ENCODE peak calls at places on chromosome 21, in seven cellular contexts. One of them, this sample, is unnamed.

GRCh38 chr21:41950941-41951408 is 2.8 kb downstream of the C2CD2 start:
- DNase-seq in IMR-90: no peak
- DNase-seq in mesenchymal stem cell: no peak
- DNase-seq in H9: peak
- DNase-seq in neuronal stem cell: no peak
- DNase-seq in trophoblast cell: no peak
- DNase-seq in H1: no peak
- DNase-seq in this sample: peak

GRCh38 chr21:27507695-27508094 is 540.8 kb upstream of the ADAMTS5 start:
- DNase-seq in IMR-90: no peak
- DNase-seq in mesenchymal stem cell: no peak
- DNase-seq in H9: no peak
- DNase-seq in neuronal stem cell: no peak
- DNase-seq in trophoblast cell: no peak
- DNase-seq in H1: no peak
- DNase-seq in this sample: no peak

GRCh38 chr21:46027855-46028493 is 46.4 kb downstream of the COL6A1 start:
- DNase-seq in IMR-90: peak
- DNase-seq in mesenchymal stem cell: peak
- DNase-seq in H9: no peak
- DNase-seq in neuronal stem cell: no peak
- DNase-seq in trophoblast cell: no peak
- DNase-seq in H1: no peak
- DNase-seq in this sample: no peak

GRCh38 chr21:46092026-46092764 is 5.7 kb upstream of the COL6A2 start:
- DNase-seq in IMR-90: peak
- DNase-seq in mesenchymal stem cell: peak
- DNase-seq in H9: no peak
- DNase-seq in neuronal stem cell: no peak
- DNase-seq in trophoblast cell: peak
- DNase-seq in H1: no peak
- DNase-seq in this sample: no peak

GRCh38 chr21:37071561-37072238 is 1.2 kb downstream of the PIGP start:
- DNase-seq in IMR-90: peak
- DNase-seq in mesenchymal stem cell: peak
- DNase-seq in H9: no peak
- DNase-seq in neuronal stem cell: no peak
- DNase-seq in trophoblast cell: peak
- DNase-seq in H1: no peak
- DNase-seq in this sample: peak

GRCh38 chr21:27515676-27516075 is 548.8 kb upstream of the ADAMTS5 start:
- DNase-seq in IMR-90: no peak
- DNase-seq in mesenchymal stem cell: no peak
- DNase-seq in H9: no peak
- DNase-seq in neuronal stem cell: no peak
- DNase-seq in trophoblast cell: no peak
- DNase-seq in H1: no peak
- DNase-seq in this sample: no peak

GRCh38 chr21:46207006-46207919 is 21.3 kb downstream of the LSS start:
- DNase-seq in IMR-90: no peak
- DNase-seq in mesenchymal stem cell: no peak
- DNase-seq in H9: no peak
- DNase-seq in neuronal stem cell: no peak
- DNase-seq in trophoblast cell: no peak
- DNase-seq in H1: no peak
- DNase-seq in this sample: no peak

GRCh38 chr21:43354666-43355065 is 72.3 kb downstream of the SIK1 start:
- DNase-seq in IMR-90: no peak
- DNase-seq in mesenchymal stem cell: no peak
- DNase-seq in H9: no peak
- DNase-seq in neuronal stem cell: no peak
- DNase-seq in trophoblast cell: no peak
- DNase-seq in H1: no peak
- DNase-seq in this sample: no peak

GRCh38 chr21:42505090-42505726 is 8.4 kb upstream of the SLC37A1 start:
- DNase-seq in IMR-90: no peak
- DNase-seq in mesenchymal stem cell: no peak
- DNase-seq in H9: no peak
- DNase-seq in neuronal stem cell: no peak
- DNase-seq in trophoblast cell: no peak
- DNase-seq in H1: no peak
- DNase-seq in this sample: no peak

GRCh38 chr21:42518216-42518615 is 4.6 kb downstream of the SLC37A1 start:
- DNase-seq in IMR-90: peak
- DNase-seq in mesenchymal stem cell: peak
- DNase-seq in H9: no peak
- DNase-seq in neuronal stem cell: no peak
- DNase-seq in trophoblast cell: peak
- DNase-seq in H1: no peak
- DNase-seq in this sample: peak

GRCh38 chr21:34112316-34113033 is 39.1 kb downstream of the MRPS6 start:
- DNase-seq in IMR-90: no peak
- DNase-seq in mesenchymal stem cell: no peak
- DNase-seq in H9: no peak
- DNase-seq in neuronal stem cell: no peak
- DNase-seq in trophoblast cell: no peak
- DNase-seq in H1: no peak
- DNase-seq in this sample: no peak

GRCh38 chr21:41967708-41968107 is 13.9 kb upstream of the C2CD2 start:
- DNase-seq in IMR-90: no peak
- DNase-seq in mesenchymal stem cell: no peak
- DNase-seq in H9: no peak
- DNase-seq in neuronal stem cell: no peak
- DNase-seq in trophoblast cell: no peak
- DNase-seq in H1: no peak
- DNase-seq in this sample: no peak

GRCh38 chr21:36699026-36699545 is at the start of gene SIM2:
- DNase-seq in IMR-90: peak
- DNase-seq in mesenchymal stem cell: no peak
- DNase-seq in H9: peak
- DNase-seq in neuronal stem cell: peak
- DNase-seq in trophoblast cell: peak
- DNase-seq in H1: no peak
- DNase-seq in this sample: peak

GRCh38 chr21:40622531-40622930 is 224.4 kb downstream of the DSCAM start:
- DNase-seq in IMR-90: no peak
- DNase-seq in mesenchymal stem cell: no peak
- DNase-seq in H9: no peak
- DNase-seq in neuronal stem cell: no peak
- DNase-seq in trophoblast cell: no peak
- DNase-seq in H1: no peak
- DNase-seq in this sample: no peak

GRCh38 chr21:46095106-46095719 is 2.7 kb upstream of the COL6A2 start:
- DNase-seq in IMR-90: no peak
- DNase-seq in mesenchymal stem cell: no peak
- DNase-seq in H9: peak
- DNase-seq in neuronal stem cell: no peak
- DNase-seq in trophoblast cell: no peak
- DNase-seq in H1: no peak
- DNase-seq in this sample: no peak

GRCh38 chr21:42562258-42562657 is 48.6 kb downstream of the SLC37A1 start:
- DNase-seq in IMR-90: no peak
- DNase-seq in mesenchymal stem cell: no peak
- DNase-seq in H9: no peak
- DNase-seq in neuronal stem cell: no peak
- DNase-seq in trophoblast cell: no peak
- DNase-seq in H1: no peak
- DNase-seq in this sample: no peak

GRCh38 chr21:23740463-23740862 is 1866.8 kb downstream of the MRPL39 start:
- DNase-seq in IMR-90: no peak
- DNase-seq in mesenchymal stem cell: no peak
- DNase-seq in H9: no peak
- DNase-seq in neuronal stem cell: no peak
- DNase-seq in trophoblast cell: no peak
- DNase-seq in H1: no peak
- DNase-seq in this sample: peak

GRCh38 chr21:26409735-26410134 is 163.4 kb downstream of the CYYR1 start:
- DNase-seq in IMR-90: no peak
- DNase-seq in mesenchymal stem cell: no peak
- DNase-seq in H9: no peak
- DNase-seq in neuronal stem cell: no peak
- DNase-seq in trophoblast cell: no peak
- DNase-seq in H1: no peak
- DNase-seq in this sample: no peak

GRCh38 chr21:36463204-36463603 is 16.7 kb downstream of the CLDN14 start:
- DNase-seq in IMR-90: no peak
- DNase-seq in mesenchymal stem cell: no peak
- DNase-seq in H9: no peak
- DNase-seq in neuronal stem cell: no peak
- DNase-seq in trophoblast cell: no peak
- DNase-seq in H1: no peak
- DNase-seq in this sample: no peak

GRCh38 chr21:14520535-14520934 is 25.6 kb downstream of the SAMSN1 start:
- DNase-seq in IMR-90: no peak
- DNase-seq in mesenchymal stem cell: no peak
- DNase-seq in H9: no peak
- DNase-seq in neuronal stem cell: no peak
- DNase-seq in trophoblast cell: no peak
- DNase-seq in H1: no peak
- DNase-seq in this sample: no peak

GRCh38 chr21:42395302-42395701 is 550 bp downstream of the TMPRSS3 start:
- DNase-seq in IMR-90: no peak
- DNase-seq in mesenchymal stem cell: no peak
- DNase-seq in H9: no peak
- DNase-seq in neuronal stem cell: no peak
- DNase-seq in trophoblast cell: no peak
- DNase-seq in H1: no peak
- DNase-seq in this sample: no peak

GRCh38 chr21:38478782-38479181 is 19.5 kb downstream of the ERG start:
- DNase-seq in IMR-90: peak
- DNase-seq in mesenchymal stem cell: peak
- DNase-seq in H9: no peak
- DNase-seq in neuronal stem cell: no peak
- DNase-seq in trophoblast cell: no peak
- DNase-seq in H1: no peak
- DNase-seq in this sample: no peak
- H3K27ac ChIP-seq in IMR-90: no peak
- H3K27ac ChIP-seq in mesenchymal stem cell: no peak
- H3K27ac ChIP-seq in H9: no peak
- H3K27ac ChIP-seq in neuronal stem cell: no peak
- H3K27ac ChIP-seq in trophoblast cell: no peak
- H3K27ac ChIP-seq in H1: no peak
- H3K27ac ChIP-seq in this sample: no peak

GRCh38 chr21:33067457-33067856 is 2.5 kb upstream of the OLIG1 start:
- DNase-seq in IMR-90: no peak
- DNase-seq in mesenchymal stem cell: no peak
- DNase-seq in H9: no peak
- DNase-seq in neuronal stem cell: no peak
- DNase-seq in trophoblast cell: no peak
- DNase-seq in H1: no peak
- DNase-seq in this sample: no peak

GRCh38 chr21:33069994-33070811 is at the start of gene OLIG1:
- DNase-seq in IMR-90: peak
- DNase-seq in mesenchymal stem cell: peak
- DNase-seq in H9: peak
- DNase-seq in neuronal stem cell: peak
- DNase-seq in trophoblast cell: peak
- DNase-seq in H1: peak
- DNase-seq in this sample: peak

GRCh38 chr21:33070921-33071877 is 1.3 kb downstream of the OLIG1 start:
- DNase-seq in IMR-90: no peak
- DNase-seq in mesenchymal stem cell: peak
- DNase-seq in H9: peak
- DNase-seq in neuronal stem cell: no peak
- DNase-seq in trophoblast cell: peak
- DNase-seq in H1: peak
- DNase-seq in this sample: peak

GRCh38 chr21:33069243-33069642 is 698 bp upstream of the OLIG1 start:
- DNase-seq in IMR-90: no peak
- DNase-seq in mesenchymal stem cell: no peak
- DNase-seq in H9: no peak
- DNase-seq in neuronal stem cell: no peak
- DNase-seq in trophoblast cell: no peak
- DNase-seq in H1: no peak
- DNase-seq in this sample: no peak

DNA sequence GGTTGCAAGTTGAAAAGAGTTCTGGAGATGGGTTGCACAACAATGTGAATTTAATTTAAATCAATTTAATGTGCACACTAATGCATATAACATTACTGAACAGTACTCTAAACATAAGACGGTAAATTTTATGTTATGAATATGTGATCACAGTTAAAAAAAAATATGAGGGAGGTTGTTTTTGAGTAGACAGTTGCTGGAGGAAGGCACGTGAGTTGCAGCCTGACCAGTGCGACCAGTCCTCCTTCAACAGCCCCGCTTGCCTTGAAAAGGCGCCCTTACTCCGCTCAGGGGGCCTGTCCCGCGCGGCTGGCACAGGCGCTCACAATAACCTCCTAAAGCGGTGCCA is 322 bp upstream of the OLIG1 start:
- DNase-seq in IMR-90: no peak
- DNase-seq in mesenchymal stem cell: no peak
- DNase-seq in H9: no peak
- DNase-seq in neuronal stem cell: no peak
- DNase-seq in trophoblast cell: no peak
- DNase-seq in H1: no peak
- DNase-seq in this sample: no peak
- H3K4me2 ChIP-seq in IMR-90: no peak
- H3K4me2 ChIP-seq in mesenchymal stem cell: peak
- H3K4me2 ChIP-seq in H9: peak
- H3K4me2 ChIP-seq in neuronal stem cell: peak
- H3K4me2 ChIP-seq in trophoblast cell: peak
- H3K4me2 ChIP-seq in H1: peak
- H3K4me2 ChIP-seq in this sample: no peak

GRCh38 chr21:38092033-38092432 is 164.8 kb upstream of the KCNJ15 start:
- DNase-seq in IMR-90: no peak
- DNase-seq in mesenchymal stem cell: no peak
- DNase-seq in H9: no peak
- DNase-seq in neuronal stem cell: no peak
- DNase-seq in trophoblast cell: no peak
- DNase-seq in H1: no peak
- DNase-seq in this sample: no peak

GRCh38 chr21:38086580-38086979 is 170.2 kb upstream of the KCNJ15 start:
- DNase-seq in IMR-90: no peak
- DNase-seq in mesenchymal stem cell: no peak
- DNase-seq in H9: no peak
- DNase-seq in neuronal stem cell: no peak
- DNase-seq in trophoblast cell: no peak
- DNase-seq in H1: no peak
- DNase-seq in this sample: no peak

GRCh38 chr21:38089763-38090046 is 167.1 kb upstream of the KCNJ15 start:
- DNase-seq in IMR-90: no peak
- DNase-seq in mesenchymal stem cell: no peak
- DNase-seq in H9: no peak
- DNase-seq in neuronal stem cell: no peak
- DNase-seq in trophoblast cell: no peak
- DNase-seq in H1: no peak
- DNase-seq in this sample: no peak

GRCh38 chr21:38083534-38083933 is 167.3 kb upstream of the KCNJ6 start:
- DNase-seq in IMR-90: no peak
- DNase-seq in mesenchymal stem cell: no peak
- DNase-seq in H9: no peak
- DNase-seq in neuronal stem cell: no peak
- DNase-seq in trophoblast cell: no peak
- DNase-seq in H1: no peak
- DNase-seq in this sample: no peak

GRCh38 chr21:38088916-38089762 is 167.7 kb upstream of the KCNJ15 start:
- DNase-seq in IMR-90: no peak
- DNase-seq in mesenchymal stem cell: no peak
- DNase-seq in H9: no peak
- DNase-seq in neuronal stem cell: no peak
- DNase-seq in trophoblast cell: no peak
- DNase-seq in H1: no peak
- DNase-seq in this sample: peak
- H4K8ac ChIP-seq in IMR-90: no peak
- H4K8ac ChIP-seq in mesenchymal stem cell: no peak
- H4K8ac ChIP-seq in H9: no peak
- H4K8ac ChIP-seq in neuronal stem cell: no peak
- H4K8ac ChIP-seq in trophoblast cell: no peak
- H4K8ac ChIP-seq in H1: no peak
- H4K8ac ChIP-seq in this sample: no peak

GRCh38 chr21:44868707-44869106 is 4.8 kb downstream of the PTTG1IP start:
- DNase-seq in IMR-90: no peak
- DNase-seq in mesenchymal stem cell: no peak
- DNase-seq in H9: no peak
- DNase-seq in neuronal stem cell: no peak
- DNase-seq in trophoblast cell: peak
- DNase-seq in H1: no peak
- DNase-seq in this sample: no peak
- H3K27ac ChIP-seq in IMR-90: peak
- H3K27ac ChIP-seq in mesenchymal stem cell: peak
- H3K27ac ChIP-seq in H9: no peak
- H3K27ac ChIP-seq in neuronal stem cell: no peak
- H3K27ac ChIP-seq in trophoblast cell: no peak
- H3K27ac ChIP-seq in H1: no peak
- H3K27ac ChIP-seq in this sample: no peak

This sample was measured in mesendoderm.